ENCODE peak calls at places on chromosomes 16 and 17, in five cellular contexts. One of them, this sample, is unnamed.

GRCh38 chr17:47280072-47280811 is 26.6 kb downstream of the ITGB3 start:
- DNase-seq in CD8-positive, alpha-beta T cell: no peak
- DNase-seq in Calu3: no peak
- DNase-seq in stomach: no peak
- DNase-seq in ovary: no peak
- DNase-seq in this sample: no peak

GRCh38 chr16:85361441-85362118 is 249.3 kb upstream of the CIBAR2 start:
- DNase-seq in CD8-positive, alpha-beta T cell: no peak
- DNase-seq in Calu3: no peak
- DNase-seq in stomach: peak; percentile 95
- DNase-seq in ovary: no peak
- DNase-seq in this sample: no peak

GRCh38 chr17:1112875-1113274 is 66.9 kb downstream of the ABR start:
- DNase-seq in CD8-positive, alpha-beta T cell: no peak
- DNase-seq in Calu3: no peak
- DNase-seq in stomach: no peak
- DNase-seq in ovary: no peak
- DNase-seq in this sample: no peak

GRCh38 chr17:28871056-28871579 is 16.3 kb downstream of the ERAL1 start:
- DNase-seq in CD8-positive, alpha-beta T cell: no peak
- DNase-seq in Calu3: no peak
- DNase-seq in stomach: no peak
- DNase-seq in ovary: no peak
- DNase-seq in this sample: peak; percentile 81

GRCh38 chr17:6110592-6110991 is 40.4 kb downstream of the WSCD1 start:
- DNase-seq in CD8-positive, alpha-beta T cell: no peak
- DNase-seq in Calu3: no peak
- DNase-seq in stomach: no peak
- DNase-seq in ovary: no peak
- DNase-seq in this sample: peak; percentile 54

GRCh38 chr16:19874816-19875546 is 9.7 kb downstream of the GPRC5B start:
- DNase-seq in CD8-positive, alpha-beta T cell: no peak
- DNase-seq in Calu3: no peak
- DNase-seq in stomach: no peak
- DNase-seq in ovary: no peak
- DNase-seq in this sample: no peak

GRCh38 chr17:4715071-4715749 is 4.8 kb downstream of the ARRB2 start:
- DNase-seq in CD8-positive, alpha-beta T cell: no peak
- DNase-seq in Calu3: no peak
- DNase-seq in stomach: no peak
- DNase-seq in ovary: no peak
- DNase-seq in this sample: no peak

GRCh38 chr17:59002848-59003247 is 103.8 kb downstream of the TRIM37 start:
- DNase-seq in CD8-positive, alpha-beta T cell: no peak
- DNase-seq in Calu3: no peak
- DNase-seq in stomach: no peak
- DNase-seq in ovary: no peak
- DNase-seq in this sample: no peak

GRCh38 chr16:71609066-71609465 is 16.9 kb upstream of the MARVELD3 start:
- DNase-seq in CD8-positive, alpha-beta T cell: no peak
- DNase-seq in Calu3: no peak
- DNase-seq in stomach: no peak
- DNase-seq in ovary: no peak
- DNase-seq in this sample: no peak

GRCh38 chr16:67161595-67162058 is 1.9 kb downstream of the FBXL8 start:
- DNase-seq in CD8-positive, alpha-beta T cell: no peak
- DNase-seq in Calu3: no peak
- DNase-seq in stomach: no peak
- DNase-seq in ovary: peak; percentile 54
- DNase-seq in this sample: no peak

GRCh38 chr17:63140255-63140654 is 174.2 kb downstream of the TANC2 start:
- DNase-seq in CD8-positive, alpha-beta T cell: no peak
- DNase-seq in Calu3: no peak
- DNase-seq in stomach: no peak
- DNase-seq in ovary: no peak
- DNase-seq in this sample: no peak

GRCh38 chr16:996672-997071 is 15.1 kb downstream of the SOX8 start:
- DNase-seq in CD8-positive, alpha-beta T cell: no peak
- DNase-seq in Calu3: no peak
- DNase-seq in stomach: no peak
- DNase-seq in ovary: no peak
- DNase-seq in this sample: no peak

GRCh38 chr16:82067042-82067809 is 32.2 kb downstream of the HSD17B2 start:
- DNase-seq in CD8-positive, alpha-beta T cell: no peak
- DNase-seq in Calu3: no peak
- DNase-seq in stomach: no peak
- DNase-seq in ovary: no peak
- DNase-seq in this sample: no peak

GRCh38 chr17:28147026-28147425 is 104.5 kb downstream of the NLK start:
- DNase-seq in CD8-positive, alpha-beta T cell: no peak
- DNase-seq in Calu3: no peak
- DNase-seq in stomach: no peak
- DNase-seq in ovary: no peak
- DNase-seq in this sample: no peak

GRCh38 chr16:1283996-1284592 is 25.3 kb upstream of the UBE2I start:
- DNase-seq in CD8-positive, alpha-beta T cell: no peak
- DNase-seq in Calu3: no peak
- DNase-seq in stomach: no peak
- DNase-seq in ovary: no peak
- DNase-seq in this sample: no peak

GRCh38 chr16:84730406-84731106 is 30.8 kb downstream of the USP10 start:
- DNase-seq in CD8-positive, alpha-beta T cell: no peak
- DNase-seq in Calu3: peak; percentile 65
- DNase-seq in stomach: peak; percentile 63
- DNase-seq in ovary: no peak
- DNase-seq in this sample: peak; percentile 66

GRCh38 chr16:67336111-67336510 is 9.5 kb downstream of the LRRC36 start:
- DNase-seq in CD8-positive, alpha-beta T cell: no peak
- DNase-seq in Calu3: no peak
- DNase-seq in stomach: no peak
- DNase-seq in ovary: no peak
- DNase-seq in this sample: no peak

GRCh38 chr16:68901910-68902309 is 58.6 kb downstream of the TANGO6 start:
- DNase-seq in CD8-positive, alpha-beta T cell: no peak
- DNase-seq in Calu3: no peak
- DNase-seq in stomach: no peak
- DNase-seq in ovary: no peak
- DNase-seq in this sample: no peak

GRCh38 chr17:45584092-45585036 is 93.8 kb upstream of the PLEKHM1 start:
- DNase-seq in CD8-positive, alpha-beta T cell: peak; percentile 64
- DNase-seq in Calu3: peak; percentile 82
- DNase-seq in stomach: peak; percentile 81
- DNase-seq in ovary: peak; percentile 57
- DNase-seq in this sample: peak; percentile 88

GRCh38 chr17:27466748-27467375 is 10.6 kb downstream of the KSR1 start:
- DNase-seq in CD8-positive, alpha-beta T cell: no peak
- DNase-seq in Calu3: no peak
- DNase-seq in stomach: no peak
- DNase-seq in ovary: no peak
- DNase-seq in this sample: peak; percentile 71

GRCh38 chr17:78924481-78925151 is 571 bp downstream of the TIMP2 start:
- DNase-seq in CD8-positive, alpha-beta T cell: no peak
- DNase-seq in Calu3: no peak
- DNase-seq in stomach: no peak
- DNase-seq in ovary: peak; percentile 68
- DNase-seq in this sample: no peak

GRCh38 chr17:5131146-5131715 is 15.4 kb downstream of the USP6 start:
- DNase-seq in CD8-positive, alpha-beta T cell: no peak
- DNase-seq in Calu3: no peak
- DNase-seq in stomach: peak; percentile 13
- DNase-seq in ovary: no peak
- DNase-seq in this sample: no peak

GRCh38 chr16:81623365-81624102 is 155.6 kb upstream of the PLCG2 start:
- DNase-seq in CD8-positive, alpha-beta T cell: peak; percentile 29
- DNase-seq in Calu3: peak; percentile 66
- DNase-seq in stomach: peak; percentile 57
- DNase-seq in ovary: no peak
- DNase-seq in this sample: peak; percentile 78

GRCh38 chr17:3981455-3981854 is 17.2 kb upstream of the ATP2A3 start:
- DNase-seq in CD8-positive, alpha-beta T cell: no peak
- DNase-seq in Calu3: no peak
- DNase-seq in stomach: no peak
- DNase-seq in ovary: no peak
- DNase-seq in this sample: no peak

GRCh38 chr16:67805718-67806427 is 487 bp downstream of the RANBP10 start:
- DNase-seq in CD8-positive, alpha-beta T cell: no peak
- DNase-seq in Calu3: peak; percentile 13
- DNase-seq in stomach: no peak
- DNase-seq in ovary: peak; percentile 39
- DNase-seq in this sample: no peak

GRCh38 chr17:39277110-39277509 is 51.4 kb upstream of the STAC2 start:
- DNase-seq in CD8-positive, alpha-beta T cell: no peak
- DNase-seq in Calu3: no peak
- DNase-seq in stomach: no peak
- DNase-seq in ovary: no peak
- DNase-seq in this sample: peak; percentile 41

GRCh38 chr17:81128774-81129173 is 36.5 kb upstream of the PVALEF start:
- DNase-seq in CD8-positive, alpha-beta T cell: no peak
- DNase-seq in Calu3: no peak
- DNase-seq in stomach: no peak
- DNase-seq in ovary: no peak
- DNase-seq in this sample: no peak

DNA sequence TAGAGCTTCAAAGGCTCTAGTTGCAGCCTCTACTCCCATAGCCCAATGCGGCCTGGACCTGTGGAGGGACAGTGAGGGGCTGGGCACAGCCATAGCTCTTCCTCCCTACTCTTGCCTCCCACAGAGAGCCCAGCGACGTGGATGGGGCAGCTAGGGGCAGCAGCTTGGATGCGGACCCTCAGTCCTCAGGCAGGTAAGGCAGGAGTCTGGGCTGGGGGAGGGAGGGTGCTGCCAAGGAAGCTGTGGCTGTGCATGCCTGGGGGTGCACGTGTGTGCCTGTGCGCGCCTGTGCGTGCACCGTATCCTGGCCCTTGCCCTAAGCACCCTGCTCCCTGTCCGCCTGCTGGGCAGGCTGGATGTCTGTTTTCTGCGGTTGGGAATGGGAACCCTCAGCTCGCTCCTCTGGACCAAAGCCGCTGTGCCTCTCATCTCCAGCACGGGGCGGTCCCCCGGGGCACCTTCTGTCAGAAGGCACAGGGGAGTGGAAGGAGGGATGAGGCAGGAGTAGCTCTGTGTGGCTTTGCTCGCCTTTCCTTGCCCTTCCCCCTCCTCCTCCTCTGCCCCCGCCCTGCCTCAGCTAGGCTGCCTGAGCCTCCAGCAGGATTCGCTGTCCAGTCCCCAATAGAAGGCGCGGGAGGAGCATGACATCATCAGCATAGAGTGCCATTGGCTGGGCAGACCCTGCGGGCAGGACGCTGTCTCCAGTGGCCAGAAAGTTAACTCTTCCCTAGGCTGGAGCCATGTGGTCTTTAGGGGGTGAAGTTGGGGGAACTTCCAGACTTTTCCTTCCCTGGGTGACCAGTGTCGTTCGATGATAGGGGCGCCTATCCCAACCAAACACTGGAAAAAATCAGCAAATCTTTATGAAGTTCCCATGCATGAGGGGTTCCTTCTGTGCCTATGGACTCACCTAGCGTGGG is 797 bp downstream of the PRCD start:
- DNase-seq in CD8-positive, alpha-beta T cell: no peak
- DNase-seq in Calu3: peak; percentile 89
- DNase-seq in stomach: peak; percentile 92
- DNase-seq in ovary: peak; percentile 92
- DNase-seq in this sample: peak; percentile 82
- TF ChIP-seq CTCF in CD8-positive, alpha-beta T cell: no peak
- TF ChIP-seq CTCF in Calu3: peak; percentile 10
- TF ChIP-seq CTCF in stomach: no peak
- TF ChIP-seq CTCF in ovary: peak; percentile 45
- TF ChIP-seq CTCF in this sample: no peak

GRCh38 chr17:72657467-72658317 is 434.8 kb downstream of the SLC39A11 start:
- DNase-seq in CD8-positive, alpha-beta T cell: no peak
- DNase-seq in Calu3: peak; percentile 79
- DNase-seq in stomach: no peak
- DNase-seq in ovary: no peak
- DNase-seq in this sample: no peak
- TF ChIP-seq CTCF in CD8-positive, alpha-beta T cell: no peak
- TF ChIP-seq CTCF in Calu3: no peak
- TF ChIP-seq CTCF in stomach: no peak
- TF ChIP-seq CTCF in ovary: no peak
- TF ChIP-seq CTCF in this sample: no peak

GRCh38 chr17:77288115-77288619 is 147.4 kb downstream of the SEC14L1 start:
- DNase-seq in CD8-positive, alpha-beta T cell: no peak
- DNase-seq in Calu3: peak; percentile 47
- DNase-seq in stomach: no peak
- DNase-seq in ovary: no peak
- DNase-seq in this sample: no peak

GRCh38 chr17:77287432-77288068 is 146.8 kb downstream of the SEC14L1 start:
- DNase-seq in CD8-positive, alpha-beta T cell: no peak
- DNase-seq in Calu3: peak; percentile 85
- DNase-seq in stomach: peak; percentile 83
- DNase-seq in ovary: no peak
- DNase-seq in this sample: no peak

GRCh38 chr17:77286641-77287431 is 146.1 kb downstream of the SEC14L1 start:
- DNase-seq in CD8-positive, alpha-beta T cell: no peak
- DNase-seq in Calu3: peak; percentile 93
- DNase-seq in stomach: peak; percentile 88
- DNase-seq in ovary: no peak
- DNase-seq in this sample: no peak

GRCh38 chr17:77295410-77295809 is 154.6 kb downstream of the SEC14L1 start:
- DNase-seq in CD8-positive, alpha-beta T cell: no peak
- DNase-seq in Calu3: no peak
- DNase-seq in stomach: no peak
- DNase-seq in ovary: no peak
- DNase-seq in this sample: no peak

DNA sequence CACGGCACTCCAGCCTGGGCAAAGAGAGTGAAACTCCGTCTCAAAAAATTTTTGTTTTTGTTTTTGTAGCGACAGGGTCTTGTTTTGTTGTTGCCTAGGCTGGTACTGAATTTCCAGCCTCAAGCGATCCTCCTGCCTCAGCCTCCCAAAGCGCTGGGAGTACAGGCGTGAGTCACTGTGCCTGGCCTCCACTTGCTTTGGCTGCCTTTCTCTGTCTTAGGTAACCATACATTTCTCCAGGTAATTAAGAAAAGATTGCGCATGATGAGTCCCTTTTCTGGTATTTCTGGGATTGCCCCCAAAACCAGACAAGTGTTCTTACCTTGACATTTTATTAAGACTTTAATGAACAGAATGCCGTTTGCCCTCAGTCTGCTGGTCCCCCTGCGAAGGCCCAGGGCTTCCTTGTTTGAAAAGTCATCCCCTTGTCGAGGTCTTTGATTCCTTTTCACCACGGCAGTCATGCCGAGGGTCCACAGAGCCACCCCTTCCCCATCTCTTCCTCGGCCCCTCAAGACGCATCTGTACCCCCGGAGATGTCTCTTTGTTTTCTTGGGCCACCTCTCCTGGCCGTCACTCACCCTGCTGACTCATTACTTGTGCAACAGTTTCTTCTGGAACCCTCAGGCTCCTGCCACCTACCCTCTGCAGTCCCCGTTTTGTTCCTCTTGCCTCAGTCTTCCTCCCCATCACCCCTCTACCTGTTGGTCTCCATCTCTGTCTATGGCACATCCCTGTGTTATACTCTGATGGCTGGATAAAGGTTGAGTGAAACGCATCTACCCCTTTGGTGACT is 151.0 kb downstream of the SEC14L1 start:
- DNase-seq in CD8-positive, alpha-beta T cell: no peak
- DNase-seq in Calu3: no peak
- DNase-seq in stomach: no peak
- DNase-seq in ovary: no peak
- DNase-seq in this sample: no peak
- TF ChIP-seq CTCF in CD8-positive, alpha-beta T cell: no peak
- TF ChIP-seq CTCF in Calu3: no peak
- TF ChIP-seq CTCF in stomach: no peak
- TF ChIP-seq CTCF in ovary: no peak
- TF ChIP-seq CTCF in this sample: no peak

GRCh38 chr17:74748529-74749261 is at the start of gene NHERF1:
- DNase-seq in CD8-positive, alpha-beta T cell: peak; percentile 83
- DNase-seq in Calu3: peak; percentile 98
- DNase-seq in stomach: peak; percentile 97
- DNase-seq in ovary: peak; percentile 93
- DNase-seq in this sample: peak; percentile 99
- TF ChIP-seq CTCF in CD8-positive, alpha-beta T cell: no peak
- TF ChIP-seq CTCF in Calu3: no peak
- TF ChIP-seq CTCF in stomach: no peak
- TF ChIP-seq CTCF in ovary: peak; percentile 23
- TF ChIP-seq CTCF in this sample: peak; percentile 22

This sample was measured in GM13977.